ENCODE peak calls at places on chromosomes 5 and 9, in five cellular contexts. One of them, this sample, is unnamed. For H3K27me3, H3K4me1 and H3K9me3, the result is how much of the 10 kb centered on the place peaks cover.

GRCh38 chr5:3650315-3650714 is 54.7 kb downstream of the IRX1 start:
- DNase-seq in Peyer's patch: no peak
- DNase-seq in NT2/D1: no peak
- DNase-seq in PC-9: peak
- DNase-seq in lung: no peak
- DNase-seq in this sample: no peak

GRCh38 chr5:176784218-176785165 is 25.9 kb upstream of the UNC5A start:
- DNase-seq in lung: no peak
- DNase-seq in PC-9: peak
- DNase-seq in Peyer's patch: peak
- DNase-seq in NT2/D1: peak
- DNase-seq in this sample: no peak

GRCh38 chr5:132386644-132387286 is 17.3 kb downstream of the SLC22A5 start:
- DNase-seq in NT2/D1: no peak
- DNase-seq in lung: peak
- DNase-seq in Peyer's patch: peak
- DNase-seq in PC-9: peak
- DNase-seq in this sample: peak

GRCh38 chr5:1542011-1542410 is 18.3 kb upstream of the LPCAT1 start:
- DNase-seq in PC-9: no peak
- DNase-seq in NT2/D1: no peak
- DNase-seq in lung: peak
- DNase-seq in Peyer's patch: no peak
- DNase-seq in this sample: no peak

GRCh38 chr9:27835746-27836145 is 262.5 kb upstream of the C9orf72 start:
- DNase-seq in NT2/D1: no peak
- DNase-seq in PC-9: no peak
- DNase-seq in Peyer's patch: no peak
- DNase-seq in lung: no peak
- DNase-seq in this sample: no peak

GRCh38 chr9:121398374-121398773 is 28.3 kb upstream of the STOM start:
- DNase-seq in lung: no peak
- DNase-seq in PC-9: no peak
- DNase-seq in NT2/D1: no peak
- DNase-seq in Peyer's patch: no peak
- DNase-seq in this sample: no peak

GRCh38 chr9:88052446-88052845 is 78.1 kb upstream of the CDK20 start:
- DNase-seq in NT2/D1: no peak
- DNase-seq in Peyer's patch: no peak
- DNase-seq in lung: no peak
- DNase-seq in PC-9: no peak
- DNase-seq in this sample: no peak

GRCh38 chr5:147485046-147485445 is 24.8 kb downstream of the DPYSL3 start:
- DNase-seq in NT2/D1: no peak
- DNase-seq in lung: no peak
- DNase-seq in PC-9: no peak
- DNase-seq in Peyer's patch: no peak
- DNase-seq in this sample: no peak

GRCh38 chr5:77531297-77531696 is 39.2 kb upstream of the WDR41 start:
- DNase-seq in PC-9: no peak
- DNase-seq in lung: no peak
- DNase-seq in NT2/D1: no peak
- DNase-seq in Peyer's patch: no peak
- DNase-seq in this sample: no peak

GRCh38 chr5:111840275-111840674 is 83.3 kb upstream of the NREP start:
- DNase-seq in PC-9: no peak
- DNase-seq in Peyer's patch: no peak
- DNase-seq in NT2/D1: no peak
- DNase-seq in lung: no peak
- DNase-seq in this sample: no peak

GRCh38 chr5:86542532-86542931 is 75.2 kb upstream of the COX7C start:
- DNase-seq in PC-9: no peak
- DNase-seq in Peyer's patch: no peak
- DNase-seq in lung: no peak
- DNase-seq in NT2/D1: no peak
- DNase-seq in this sample: no peak

GRCh38 chr5:40570408-40571129 is 109.1 kb upstream of the PTGER4 start:
- DNase-seq in Peyer's patch: no peak
- DNase-seq in NT2/D1: no peak
- DNase-seq in PC-9: peak
- DNase-seq in lung: no peak
- DNase-seq in this sample: no peak

GRCh38 chr5:160369990-160370712 is at the start of gene C1QTNF2:
- DNase-seq in NT2/D1: peak
- DNase-seq in lung: no peak
- DNase-seq in Peyer's patch: peak
- DNase-seq in PC-9: no peak
- DNase-seq in this sample: peak

GRCh38 chr9:90641868-90642558 is 611 bp downstream of the DIRAS2 start:
- DNase-seq in PC-9: no peak
- DNase-seq in NT2/D1: no peak
- DNase-seq in Peyer's patch: no peak
- DNase-seq in lung: no peak
- DNase-seq in this sample: peak

GRCh38 chr5:172424111-172424490 is 30.2 kb downstream of the SH3PXD2B start:
- DNase-seq in lung: no peak
- DNase-seq in NT2/D1: no peak
- DNase-seq in PC-9: no peak
- DNase-seq in Peyer's patch: no peak
- DNase-seq in this sample: no peak

GRCh38 chr5:55546991-55547390 is 12.2 kb upstream of the PLPP1 start:
- DNase-seq in PC-9: no peak
- DNase-seq in NT2/D1: no peak
- DNase-seq in lung: no peak
- DNase-seq in Peyer's patch: no peak
- DNase-seq in this sample: peak

GRCh38 chr5:66224273-66224672 is 80.2 kb downstream of the SREK1 start:
- DNase-seq in lung: no peak
- DNase-seq in PC-9: no peak
- DNase-seq in NT2/D1: no peak
- DNase-seq in Peyer's patch: no peak
- DNase-seq in this sample: no peak

GRCh38 chr9:110531776-110532175 is 47.8 kb downstream of the SVEP1 start:
- DNase-seq in Peyer's patch: no peak
- DNase-seq in NT2/D1: no peak
- DNase-seq in PC-9: no peak
- DNase-seq in lung: no peak
- DNase-seq in this sample: no peak

GRCh38 chr9:91253488-91253887 is 108.2 kb downstream of the AUH start:
- DNase-seq in lung: no peak
- DNase-seq in PC-9: no peak
- DNase-seq in NT2/D1: no peak
- DNase-seq in Peyer's patch: no peak
- DNase-seq in this sample: peak

GRCh38 chr5:32949571-32949970 is 238.4 kb downstream of the NPR3 start:
- DNase-seq in PC-9: no peak
- DNase-seq in NT2/D1: no peak
- DNase-seq in Peyer's patch: no peak
- DNase-seq in lung: no peak
- DNase-seq in this sample: no peak
- H3K27me3 ChIP-seq in PC-9: under half
- H3K27me3 ChIP-seq in NT2/D1: under half
- H3K27me3 ChIP-seq in Peyer's patch: under half
- H3K27me3 ChIP-seq in lung: under half
- H3K27me3 ChIP-seq in this sample: under half

GRCh38 chr5:54520940-54521339 is 3.4 kb downstream of the SNX18 start:
- DNase-seq in lung: no peak
- DNase-seq in PC-9: no peak
- DNase-seq in NT2/D1: no peak
- DNase-seq in Peyer's patch: no peak
- DNase-seq in this sample: no peak

GRCh38 chr5:54520438-54520846 is 2.9 kb downstream of the SNX18 start:
- DNase-seq in Peyer's patch: no peak
- DNase-seq in PC-9: no peak
- DNase-seq in NT2/D1: no peak
- DNase-seq in lung: no peak
- DNase-seq in this sample: peak

GRCh38 chr5:54523534-54523933 is 6.0 kb downstream of the SNX18 start:
- DNase-seq in NT2/D1: no peak
- DNase-seq in Peyer's patch: no peak
- DNase-seq in PC-9: no peak
- DNase-seq in lung: no peak
- DNase-seq in this sample: no peak

GRCh38 chr5:54524082-54524481 is 6.5 kb downstream of the SNX18 start:
- DNase-seq in PC-9: no peak
- DNase-seq in lung: no peak
- DNase-seq in NT2/D1: no peak
- DNase-seq in Peyer's patch: no peak
- DNase-seq in this sample: no peak

GRCh38 chr5:54522080-54522479 is 4.5 kb downstream of the SNX18 start:
- DNase-seq in NT2/D1: no peak
- DNase-seq in PC-9: no peak
- DNase-seq in Peyer's patch: no peak
- DNase-seq in lung: no peak
- DNase-seq in this sample: no peak
- H3K4me1 ChIP-seq in NT2/D1: under half
- H3K4me1 ChIP-seq in PC-9: half or more
- H3K4me1 ChIP-seq in Peyer's patch: under half
- H3K4me1 ChIP-seq in lung: under half
- H3K4me1 ChIP-seq in this sample: under half

DNA sequence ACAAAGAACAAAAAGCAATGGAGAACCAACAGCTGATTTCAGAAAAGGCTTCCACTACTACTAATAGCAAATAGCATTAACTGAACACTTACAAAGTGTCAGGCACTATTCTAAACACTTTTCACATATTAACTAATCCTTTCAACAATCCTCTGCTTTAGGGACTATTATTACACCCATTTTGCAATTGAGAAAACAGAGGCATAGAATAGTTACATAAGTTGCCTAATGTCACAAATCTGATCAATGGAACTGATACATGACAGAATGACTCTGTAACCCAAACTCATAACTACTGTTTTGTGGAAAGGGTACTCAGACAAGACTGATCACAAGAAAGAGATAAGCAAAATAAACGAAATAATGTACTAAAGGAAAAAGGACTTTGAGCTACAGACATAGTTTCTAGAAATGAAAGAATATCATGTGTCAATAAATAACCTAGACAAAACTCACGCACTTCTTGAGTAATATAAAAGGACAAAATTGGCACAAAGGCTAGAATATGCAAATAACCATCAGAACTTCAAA is 31.3 kb downstream of the ABHD17B start:
- DNase-seq in PC-9: no peak
- DNase-seq in Peyer's patch: no peak
- DNase-seq in lung: no peak
- DNase-seq in NT2/D1: no peak
- DNase-seq in this sample: no peak
- H3K9me3 ChIP-seq in PC-9: half or more
- H3K9me3 ChIP-seq in Peyer's patch: under half
- H3K9me3 ChIP-seq in lung: under half
- H3K9me3 ChIP-seq in NT2/D1: under half
- H3K9me3 ChIP-seq in this sample: under half

GRCh38 chr5:38446029-38446522 is 110.4 kb downstream of the LIFR start:
- DNase-seq in lung: no peak
- DNase-seq in NT2/D1: no peak
- DNase-seq in Peyer's patch: no peak
- DNase-seq in PC-9: no peak
- DNase-seq in this sample: no peak
- H3K27me3 ChIP-seq in lung: under half
- H3K27me3 ChIP-seq in NT2/D1: under half
- H3K27me3 ChIP-seq in Peyer's patch: under half
- H3K27me3 ChIP-seq in PC-9: under half
- H3K27me3 ChIP-seq in this sample: under half

DNA sequence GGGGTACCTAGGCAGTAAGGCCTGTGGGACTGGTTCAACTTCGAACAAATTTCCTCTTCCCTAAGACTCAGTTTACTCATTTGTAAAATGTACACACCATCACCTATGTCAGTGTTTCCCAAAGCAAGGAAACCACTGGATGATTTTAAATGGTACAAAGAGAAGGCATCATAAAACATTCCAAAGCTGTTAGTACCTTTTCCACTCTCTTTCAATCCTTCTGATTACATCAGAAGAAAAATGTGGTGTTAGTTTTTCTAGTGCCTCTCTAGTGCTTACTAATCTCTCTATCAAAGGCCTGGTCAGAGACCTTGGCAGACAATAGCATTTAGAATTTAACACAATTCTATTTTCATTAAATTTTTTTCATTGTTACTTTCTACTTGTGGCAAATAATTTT is 18.1 kb downstream of the NR6A1 start:
- DNase-seq in NT2/D1: no peak
- DNase-seq in Peyer's patch: no peak
- DNase-seq in lung: no peak
- DNase-seq in PC-9: peak
- DNase-seq in this sample: no peak
- H3K4me1 ChIP-seq in NT2/D1: under half
- H3K4me1 ChIP-seq in Peyer's patch: under half
- H3K4me1 ChIP-seq in lung: under half
- H3K4me1 ChIP-seq in PC-9: under half
- H3K4me1 ChIP-seq in this sample: under half

GRCh38 chr5:169095410-169095772 is 205.5 kb downstream of the SLIT3 start:
- DNase-seq in NT2/D1: no peak
- DNase-seq in lung: no peak
- DNase-seq in Peyer's patch: no peak
- DNase-seq in PC-9: no peak
- DNase-seq in this sample: no peak

GRCh38 chr5:169095976-169096375 is 205.0 kb downstream of the SLIT3 start:
- DNase-seq in NT2/D1: no peak
- DNase-seq in lung: no peak
- DNase-seq in Peyer's patch: no peak
- DNase-seq in PC-9: no peak
- DNase-seq in this sample: no peak

GRCh38 chr5:169097897-169098296 is 203.0 kb downstream of the SLIT3 start:
- DNase-seq in Peyer's patch: no peak
- DNase-seq in NT2/D1: no peak
- DNase-seq in lung: no peak
- DNase-seq in PC-9: no peak
- DNase-seq in this sample: no peak

GRCh38 chr5:169097374-169097831 is 203.5 kb downstream of the SLIT3 start:
- DNase-seq in lung: no peak
- DNase-seq in Peyer's patch: no peak
- DNase-seq in PC-9: no peak
- DNase-seq in NT2/D1: no peak
- DNase-seq in this sample: no peak

GRCh38 chr5:169094586-169095409 is 206.1 kb downstream of the SLIT3 start:
- DNase-seq in lung: no peak
- DNase-seq in PC-9: no peak
- DNase-seq in NT2/D1: no peak
- DNase-seq in Peyer's patch: no peak
- DNase-seq in this sample: no peak
- H3K9me3 ChIP-seq in lung: under half
- H3K9me3 ChIP-seq in PC-9: under half
- H3K9me3 ChIP-seq in NT2/D1: under half
- H3K9me3 ChIP-seq in Peyer's patch: under half
- H3K9me3 ChIP-seq in this sample: under half

This sample was measured in small intestine.